ENCODE peak calls at places on chromosomes 11 and 22, in seven cellular contexts. One of them, this sample, is unnamed.

GRCh38 chr11:73404048-73404447 is 27.8 kb downstream of the RELT start:
- DNase-seq in H7: peak
- DNase-seq in A172: peak
- DNase-seq in activated naive CD4-positive, alpha-beta T cell treated with Interleukin-2 at 50 U/mL for 16 hours: no peak
- DNase-seq in iris pigment epithelial cell: peak
- DNase-seq in AML-193: peak
- DNase-seq in activated CD4-positive, CD25-positive, alpha-beta regulatory T cell: no peak
- DNase-seq in this sample: peak

GRCh38 chr22:49785841-49786451 is 41.7 kb downstream of the BRD1 start:
- DNase-seq in H7: peak
- DNase-seq in A172: no peak
- DNase-seq in activated naive CD4-positive, alpha-beta T cell treated with Interleukin-2 at 50 U/mL for 16 hours: no peak
- DNase-seq in iris pigment epithelial cell: no peak
- DNase-seq in AML-193: no peak
- DNase-seq in activated CD4-positive, CD25-positive, alpha-beta regulatory T cell: no peak
- DNase-seq in this sample: no peak

GRCh38 chr11:76123243-76123642 is 83.1 kb downstream of the WNT11 start:
- DNase-seq in H7: no peak
- DNase-seq in A172: no peak
- DNase-seq in activated naive CD4-positive, alpha-beta T cell treated with Interleukin-2 at 50 U/mL for 16 hours: no peak
- DNase-seq in iris pigment epithelial cell: peak
- DNase-seq in AML-193: no peak
- DNase-seq in activated CD4-positive, CD25-positive, alpha-beta regulatory T cell: no peak
- DNase-seq in this sample: no peak

GRCh38 chr11:46537121-46537520 is 56.7 kb downstream of the AMBRA1 start:
- DNase-seq in H7: no peak
- DNase-seq in A172: no peak
- DNase-seq in activated naive CD4-positive, alpha-beta T cell treated with Interleukin-2 at 50 U/mL for 16 hours: no peak
- DNase-seq in iris pigment epithelial cell: peak
- DNase-seq in AML-193: peak
- DNase-seq in activated CD4-positive, CD25-positive, alpha-beta regulatory T cell: no peak
- DNase-seq in this sample: no peak

GRCh38 chr11:61514050-61514917 is 5.7 kb downstream of the LRRC10B start:
- DNase-seq in H7: no peak
- DNase-seq in A172: no peak
- DNase-seq in activated naive CD4-positive, alpha-beta T cell treated with Interleukin-2 at 50 U/mL for 16 hours: no peak
- DNase-seq in iris pigment epithelial cell: no peak
- DNase-seq in AML-193: no peak
- DNase-seq in activated CD4-positive, CD25-positive, alpha-beta regulatory T cell: no peak
- DNase-seq in this sample: no peak

GRCh38 chr11:10657308-10658271 is 36.0 kb downstream of the IRAG1 start:
- DNase-seq in H7: no peak
- DNase-seq in A172: peak
- DNase-seq in activated naive CD4-positive, alpha-beta T cell treated with Interleukin-2 at 50 U/mL for 16 hours: no peak
- DNase-seq in iris pigment epithelial cell: peak
- DNase-seq in AML-193: no peak
- DNase-seq in activated CD4-positive, CD25-positive, alpha-beta regulatory T cell: no peak
- DNase-seq in this sample: no peak

GRCh38 chr11:83011333-83012167 is 60.1 kb downstream of the RAB30 start:
- DNase-seq in H7: no peak
- DNase-seq in A172: no peak
- DNase-seq in activated naive CD4-positive, alpha-beta T cell treated with Interleukin-2 at 50 U/mL for 16 hours: no peak
- DNase-seq in iris pigment epithelial cell: no peak
- DNase-seq in AML-193: no peak
- DNase-seq in activated CD4-positive, CD25-positive, alpha-beta regulatory T cell: no peak
- DNase-seq in this sample: no peak

GRCh38 chr11:30546334-30546733 is 39.8 kb downstream of the MPPED2 start:
- DNase-seq in H7: no peak
- DNase-seq in A172: no peak
- DNase-seq in activated naive CD4-positive, alpha-beta T cell treated with Interleukin-2 at 50 U/mL for 16 hours: no peak
- DNase-seq in iris pigment epithelial cell: no peak
- DNase-seq in AML-193: no peak
- DNase-seq in activated CD4-positive, CD25-positive, alpha-beta regulatory T cell: no peak
- DNase-seq in this sample: no peak

GRCh38 chr11:18491924-18492323 is 34.8 kb downstream of the TSG101 start:
- DNase-seq in H7: no peak
- DNase-seq in A172: no peak
- DNase-seq in activated naive CD4-positive, alpha-beta T cell treated with Interleukin-2 at 50 U/mL for 16 hours: no peak
- DNase-seq in iris pigment epithelial cell: peak
- DNase-seq in AML-193: no peak
- DNase-seq in activated CD4-positive, CD25-positive, alpha-beta regulatory T cell: no peak
- DNase-seq in this sample: no peak

GRCh38 chr11:130470832-130471706 is 22.6 kb downstream of the ADAMTS15 start:
- DNase-seq in H7: no peak
- DNase-seq in A172: no peak
- DNase-seq in activated naive CD4-positive, alpha-beta T cell treated with Interleukin-2 at 50 U/mL for 16 hours: no peak
- DNase-seq in iris pigment epithelial cell: no peak
- DNase-seq in AML-193: no peak
- DNase-seq in activated CD4-positive, CD25-positive, alpha-beta regulatory T cell: no peak
- DNase-seq in this sample: no peak

GRCh38 chr11:70712471-70712870 is 314.1 kb downstream of the CTTN start:
- DNase-seq in H7: peak
- DNase-seq in A172: no peak
- DNase-seq in activated naive CD4-positive, alpha-beta T cell treated with Interleukin-2 at 50 U/mL for 16 hours: no peak
- DNase-seq in iris pigment epithelial cell: no peak
- DNase-seq in AML-193: no peak
- DNase-seq in activated CD4-positive, CD25-positive, alpha-beta regulatory T cell: no peak
- DNase-seq in this sample: no peak

GRCh38 chr11:45083544-45084087 is 62.8 kb upstream of the PRDM11 start:
- DNase-seq in H7: peak
- DNase-seq in A172: no peak
- DNase-seq in activated naive CD4-positive, alpha-beta T cell treated with Interleukin-2 at 50 U/mL for 16 hours: no peak
- DNase-seq in iris pigment epithelial cell: no peak
- DNase-seq in AML-193: no peak
- DNase-seq in activated CD4-positive, CD25-positive, alpha-beta regulatory T cell: no peak
- DNase-seq in this sample: no peak

GRCh38 chr11:72652871-72653615 is 21.2 kb downstream of the PDE2A start:
- DNase-seq in H7: peak
- DNase-seq in A172: no peak
- DNase-seq in activated naive CD4-positive, alpha-beta T cell treated with Interleukin-2 at 50 U/mL for 16 hours: no peak
- DNase-seq in iris pigment epithelial cell: no peak
- DNase-seq in AML-193: no peak
- DNase-seq in activated CD4-positive, CD25-positive, alpha-beta regulatory T cell: no peak
- DNase-seq in this sample: no peak

GRCh38 chr11:112961751-112962747 is 829 bp downstream of the NCAM1 start:
- DNase-seq in H7: peak
- DNase-seq in A172: no peak
- DNase-seq in activated naive CD4-positive, alpha-beta T cell treated with Interleukin-2 at 50 U/mL for 16 hours: no peak
- DNase-seq in iris pigment epithelial cell: peak
- DNase-seq in AML-193: peak
- DNase-seq in activated CD4-positive, CD25-positive, alpha-beta regulatory T cell: no peak
- DNase-seq in this sample: no peak

GRCh38 chr11:130721736-130722135 is 194.5 kb downstream of the SNX19 start:
- DNase-seq in H7: no peak
- DNase-seq in A172: peak
- DNase-seq in activated naive CD4-positive, alpha-beta T cell treated with Interleukin-2 at 50 U/mL for 16 hours: no peak
- DNase-seq in iris pigment epithelial cell: peak
- DNase-seq in AML-193: no peak
- DNase-seq in activated CD4-positive, CD25-positive, alpha-beta regulatory T cell: no peak
- DNase-seq in this sample: no peak

GRCh38 chr11:75035911-75036536 is 47.3 kb downstream of the NEU3 start:
- DNase-seq in H7: no peak
- DNase-seq in A172: no peak
- DNase-seq in activated naive CD4-positive, alpha-beta T cell treated with Interleukin-2 at 50 U/mL for 16 hours: no peak
- DNase-seq in iris pigment epithelial cell: no peak
- DNase-seq in AML-193: peak
- DNase-seq in activated CD4-positive, CD25-positive, alpha-beta regulatory T cell: no peak
- DNase-seq in this sample: no peak

GRCh38 chr11:15672822-15673221 is 558.1 kb downstream of the INSC start:
- DNase-seq in H7: no peak
- DNase-seq in A172: no peak
- DNase-seq in activated naive CD4-positive, alpha-beta T cell treated with Interleukin-2 at 50 U/mL for 16 hours: no peak
- DNase-seq in iris pigment epithelial cell: no peak
- DNase-seq in AML-193: no peak
- DNase-seq in activated CD4-positive, CD25-positive, alpha-beta regulatory T cell: no peak
- DNase-seq in this sample: no peak

GRCh38 chr11:112448806-112449205 is 188.1 kb upstream of the PLET1 start:
- DNase-seq in H7: peak
- DNase-seq in A172: no peak
- DNase-seq in activated naive CD4-positive, alpha-beta T cell treated with Interleukin-2 at 50 U/mL for 16 hours: no peak
- DNase-seq in iris pigment epithelial cell: no peak
- DNase-seq in AML-193: no peak
- DNase-seq in activated CD4-positive, CD25-positive, alpha-beta regulatory T cell: no peak
- DNase-seq in this sample: no peak

GRCh38 chr22:30325724-30326703 is 727 bp downstream of the TBC1D10A start:
- DNase-seq in H7: peak
- DNase-seq in A172: no peak
- DNase-seq in activated naive CD4-positive, alpha-beta T cell treated with Interleukin-2 at 50 U/mL for 16 hours: no peak
- DNase-seq in iris pigment epithelial cell: no peak
- DNase-seq in AML-193: no peak
- DNase-seq in activated CD4-positive, CD25-positive, alpha-beta regulatory T cell: no peak
- DNase-seq in this sample: no peak

GRCh38 chr11:3626250-3626960 is 15.4 kb downstream of the ART5 start:
- DNase-seq in H7: peak
- DNase-seq in A172: peak
- DNase-seq in activated naive CD4-positive, alpha-beta T cell treated with Interleukin-2 at 50 U/mL for 16 hours: no peak
- DNase-seq in iris pigment epithelial cell: no peak
- DNase-seq in AML-193: peak
- DNase-seq in activated CD4-positive, CD25-positive, alpha-beta regulatory T cell: no peak
- DNase-seq in this sample: peak